ENCODE peak calls at places on chromosome 5, in six cellular contexts. W, J, S, Z, V and O are unnamed samples.

GRCh38 chr5:78162253-78162862 is 132.1 kb downstream of the AP3B1 start:
- DNase-seq in W (no peak), J (no peak), S (peak; percentile 37), Z (no peak), V (no peak), O (peak; percentile 31)

GRCh38 chr5:10590226-10591047 is 26.6 kb downstream of the ANKRD33B start:
- DNase-seq in W (no peak), J (no peak), S (peak; percentile 92), Z (no peak), V (no peak), O (peak; percentile 29)

GRCh38 chr5:98763001-98763630 is 10.3 kb upstream of the RGMB start:
- DNase-seq in W (no peak), J (no peak), S (no peak), Z (no peak), V (no peak), O (no peak)

GRCh38 chr5:144697847-144698262 is 527.2 kb downstream of the KCTD16 start:
- DNase-seq in W (no peak), J (no peak), S (peak; percentile 78), Z (no peak), V (no peak), O (no peak)

GRCh38 chr5:83956386-83956785 is 235.7 kb upstream of the HAPLN1 start:
- DNase-seq in W (no peak), J (no peak), S (no peak), Z (no peak), V (no peak), O (no peak)

GRCh38 chr5:154311362-154311761 is 120.8 kb downstream of the GALNT10 start:
- DNase-seq in W (no peak), J (no peak), S (peak; percentile 7), Z (no peak), V (no peak), O (no peak)

GRCh38 chr5:178309271-178310008 is 76.8 kb upstream of the PHYKPL start:
- DNase-seq in W (peak; percentile 73), J (peak; percentile 41), S (no peak), Z (peak; percentile 53), V (no peak), O (no peak)

GRCh38 chr5:2299388-2300220 is 416.9 kb upstream of the IRX4 start:
- DNase-seq in W (peak; percentile 62), J (no peak), S (no peak), Z (no peak), V (peak; percentile 34), O (no peak)

GRCh38 chr5:55997742-55998351 is 3.1 kb upstream of the IL6ST start:
- DNase-seq in W (no peak), J (no peak), S (peak; percentile 95), Z (no peak), V (no peak), O (no peak)

GRCh38 chr5:150053231-150053626 is 33.1 kb downstream of the CSF1R start:
- DNase-seq in W (peak; percentile 64), J (no peak), S (peak; percentile 71), Z (no peak), V (no peak), O (no peak)

GRCh38 chr5:39570418-39571027 is 145.7 kb upstream of the DAB2 start:
- DNase-seq in W (no peak), J (no peak), S (peak; percentile 55), Z (no peak), V (no peak), O (no peak)

GRCh38 chr5:60503771-60504170 is 196.2 kb downstream of the DEPDC1B start:
- DNase-seq in W (no peak), J (no peak), S (no peak), Z (no peak), V (no peak), O (no peak)

GRCh38 chr5:156402387-156402921 is 75.5 kb downstream of the SGCD start:
- DNase-seq in W (no peak), J (no peak), S (peak; percentile 68), Z (no peak), V (no peak), O (no peak)

GRCh38 chr5:93048858-93049257 is 532.2 kb downstream of the NR2F1-AS1 start:
- DNase-seq in W (no peak), J (no peak), S (no peak), Z (no peak), V (no peak), O (no peak)

GRCh38 chr5:171639236-171639635 is 146.4 kb upstream of the SMIM23 start:
- DNase-seq in W (no peak), J (no peak), S (no peak), Z (no peak), V (no peak), O (no peak)

GRCh38 chr5:42399702-42400101 is 23.5 kb upstream of the GHR start:
- DNase-seq in W (no peak), J (no peak), S (peak; percentile 74), Z (no peak), V (no peak), O (no peak)

GRCh38 chr5:14204785-14205321 is 61.7 kb downstream of the TRIO start:
- DNase-seq in W (no peak), J (no peak), S (peak; percentile 78), Z (peak; percentile 86), V (no peak), O (no peak)

GRCh38 chr5:103408408-103408807 is 149.8 kb downstream of the MACIR start:
- DNase-seq in W (no peak), J (no peak), S (no peak), Z (no peak), V (no peak), O (no peak)

GRCh38 chr5:148208226-148208625 is 5.4 kb downstream of the SPINK6 start:
- DNase-seq in W (no peak), J (no peak), S (peak; percentile 67), Z (no peak), V (no peak), O (no peak)

GRCh38 chr5:159184858-159185381 is 24.4 kb downstream of the RNF145 start:
- DNase-seq in W (no peak), J (no peak), S (peak; percentile 70), Z (no peak), V (no peak), O (no peak)

GRCh38 chr5:162529886-162530285 is 462.3 kb downstream of the GABRG2 start:
- DNase-seq in W (no peak), J (no peak), S (no peak), Z (no peak), V (no peak), O (no peak)

GRCh38 chr5:143860211-143860610 is 48.2 kb downstream of the HMHB1 start:
- DNase-seq in W (no peak), J (no peak), S (no peak), Z (no peak), V (no peak), O (no peak)

GRCh38 chr5:1294839-1295649 is at the start of gene TERT:
- DNase-seq in W (no peak), J (no peak), S (no peak), Z (no peak), V (no peak), O (peak; percentile 70)

GRCh38 chr5:151239237-151239861 is 13.6 kb upstream of the GM2A start:
- DNase-seq in W (peak; percentile 83), J (peak; percentile 62), S (peak; percentile 67), Z (peak; percentile 73), V (peak; percentile 73), O (peak; percentile 83)

GRCh38 chr5:172078027-172078426 is 71.6 kb upstream of the FBXW11 start:
- DNase-seq in W (no peak), J (no peak), S (no peak), Z (no peak), V (no peak), O (no peak)

GRCh38 chr5:138353550-138353893 is 1.0 kb downstream of the KDM3B start:
- DNase-seq in W (no peak), J (no peak), S (no peak), Z (no peak), V (no peak), O (no peak)

GRCh38 chr5:138352071-138352721 is at the start of gene KDM3B:
- DNase-seq in W (peak; percentile 93), J (no peak), S (peak; percentile 86), Z (peak; percentile 89), V (peak; percentile 79), O (peak; percentile 99)

GRCh38 chr5:138354926-138355378 is 2.5 kb downstream of the KDM3B start:
- DNase-seq in W (no peak), J (no peak), S (peak; percentile 89), Z (no peak), V (no peak), O (peak; percentile 16)

GRCh38 chr5:138352722-138353549 is 451 bp downstream of the KDM3B start:
- DNase-seq in W (peak; percentile 85), J (no peak), S (peak; percentile 58), Z (peak; percentile 78), V (peak; percentile 61), O (peak; percentile 56)

DNA sequence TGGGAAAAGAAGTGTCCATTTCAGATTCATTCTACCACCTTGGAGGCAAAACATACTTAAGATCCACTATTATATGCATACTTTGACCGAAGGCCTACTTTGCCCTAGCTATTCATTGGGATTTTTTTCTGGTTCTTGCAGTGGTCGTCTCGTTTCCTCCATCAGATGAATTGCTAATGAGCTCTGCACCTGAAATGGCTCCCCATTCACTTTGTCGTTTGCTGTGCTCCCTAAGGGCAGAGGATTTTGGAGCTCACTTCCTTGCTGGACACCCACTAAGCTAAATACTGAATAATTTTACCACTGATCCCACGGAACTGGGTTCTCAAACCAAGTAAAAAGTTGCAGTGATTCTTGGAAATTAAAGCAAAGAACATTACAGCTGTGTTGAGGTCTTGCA is 1.9 kb downstream of the KDM3B start:
- DNase-seq in W (no peak), J (no peak), S (no peak), Z (no peak), V (no peak), O (no peak)
- TF ChIP-seq CTCF in W (no peak), J (no peak), S (no peak), Z (no peak), V (no peak), O (no peak)

GRCh38 chr5:141430332-141431113 is at the start of gene PCDHGA12:
- DNase-seq in W (no peak), J (no peak), S (peak; percentile 77), Z (no peak), V (no peak), O (no peak)
- TF ChIP-seq CTCF in W (no peak), J (peak; percentile 17), S (peak; percentile 65), Z (peak; percentile 39), V (no peak), O (no peak)

GRCh38 chr5:73434461-73434860 is 14.1 kb downstream of the FOXD1 start:
- DNase-seq in W (no peak), J (no peak), S (no peak), Z (no peak), V (no peak), O (no peak)
- TF ChIP-seq CTCF in W (no peak), J (no peak), S (peak; percentile 9), Z (no peak), V (no peak), O (no peak)

GRCh38 chr5:122908662-122909061 is 63.2 kb downstream of the SNX24 start:
- DNase-seq in W (no peak), J (no peak), S (no peak), Z (no peak), V (no peak), O (no peak)

GRCh38 chr5:122909470-122910100 is 64.2 kb downstream of the SNX24 start:
- DNase-seq in W (no peak), J (no peak), S (no peak), Z (no peak), V (no peak), O (no peak)

GRCh38 chr5:122907238-122907637 is 61.8 kb downstream of the SNX24 start:
- DNase-seq in W (no peak), J (no peak), S (peak; percentile 74), Z (no peak), V (no peak), O (no peak)

GRCh38 chr5:122908108-122908507 is 62.7 kb downstream of the SNX24 start:
- DNase-seq in W (no peak), J (no peak), S (no peak), Z (no peak), V (no peak), O (no peak)

GRCh38 chr5:122906768-122907167 is 61.4 kb downstream of the SNX24 start:
- DNase-seq in W (no peak), J (no peak), S (no peak), Z (no peak), V (no peak), O (no peak)
- TF ChIP-seq CTCF in W (no peak), J (no peak), S (no peak), Z (no peak), V (no peak), O (no peak)